ENCODE peak calls at places on chromosomes 6 and 20, in four cellular contexts. One of them, this sample, is unnamed.

GRCh38 chr6:56040875-56041274 is 165.5 kb upstream of the BMP5 start:
- DNase-seq in naive thymus-derived CD4-positive, alpha-beta T cell: no peak
- DNase-seq in neural progenitor cell: no peak
- DNase-seq in CD8-positive, alpha-beta memory T cell: no peak
- DNase-seq in this sample: no peak

GRCh38 chr6:41103792-41104324 is 31.1 kb downstream of the NFYA start:
- DNase-seq in naive thymus-derived CD4-positive, alpha-beta T cell: no peak
- DNase-seq in neural progenitor cell: no peak
- DNase-seq in CD8-positive, alpha-beta memory T cell: no peak
- DNase-seq in this sample: no peak

GRCh38 chr6:38509713-38510112 is 130.0 kb downstream of the BTBD9 start:
- DNase-seq in naive thymus-derived CD4-positive, alpha-beta T cell: no peak
- DNase-seq in neural progenitor cell: no peak
- DNase-seq in CD8-positive, alpha-beta memory T cell: no peak
- DNase-seq in this sample: no peak

GRCh38 chr6:29665942-29666825 is 9.3 kb downstream of the MOG start:
- DNase-seq in naive thymus-derived CD4-positive, alpha-beta T cell: no peak
- DNase-seq in neural progenitor cell: no peak
- DNase-seq in CD8-positive, alpha-beta memory T cell: no peak
- DNase-seq in this sample: no peak

GRCh38 chr6:20241102-20241501 is 28.8 kb upstream of the MBOAT1 start:
- DNase-seq in naive thymus-derived CD4-positive, alpha-beta T cell: no peak
- DNase-seq in neural progenitor cell: no peak
- DNase-seq in CD8-positive, alpha-beta memory T cell: no peak
- DNase-seq in this sample: no peak

GRCh38 chr6:170129691-170130171 is 161.1 kb downstream of the DLL1 start:
- DNase-seq in naive thymus-derived CD4-positive, alpha-beta T cell: no peak
- DNase-seq in neural progenitor cell: no peak
- DNase-seq in CD8-positive, alpha-beta memory T cell: no peak
- DNase-seq in this sample: peak; percentile 48

GRCh38 chr6:108359901-108360882 is 65.3 kb downstream of the AFG1L start:
- DNase-seq in naive thymus-derived CD4-positive, alpha-beta T cell: no peak
- DNase-seq in neural progenitor cell: no peak
- DNase-seq in CD8-positive, alpha-beta memory T cell: no peak
- DNase-seq in this sample: peak; percentile 41

GRCh38 chr6:22367331-22367730 is 70.5 kb upstream of the PRL start:
- DNase-seq in naive thymus-derived CD4-positive, alpha-beta T cell: no peak
- DNase-seq in neural progenitor cell: no peak
- DNase-seq in CD8-positive, alpha-beta memory T cell: no peak
- DNase-seq in this sample: no peak

GRCh38 chr6:108167449-108167903 is 1.7 kb downstream of the NR2E1 start:
- DNase-seq in naive thymus-derived CD4-positive, alpha-beta T cell: no peak
- DNase-seq in neural progenitor cell: peak; percentile 77
- DNase-seq in CD8-positive, alpha-beta memory T cell: no peak
- DNase-seq in this sample: no peak

GRCh38 chr6:16148498-16148897 is 19.6 kb downstream of the MYLIP start:
- DNase-seq in naive thymus-derived CD4-positive, alpha-beta T cell: no peak
- DNase-seq in neural progenitor cell: no peak
- DNase-seq in CD8-positive, alpha-beta memory T cell: no peak
- DNase-seq in this sample: peak; percentile 85

GRCh38 chr6:128174724-128175123 is 273.9 kb upstream of the THEMIS start:
- DNase-seq in naive thymus-derived CD4-positive, alpha-beta T cell: no peak
- DNase-seq in neural progenitor cell: no peak
- DNase-seq in CD8-positive, alpha-beta memory T cell: no peak
- DNase-seq in this sample: peak; percentile 25

GRCh38 chr6:120894077-120894476 is 440.2 kb downstream of the TBC1D32 start:
- DNase-seq in naive thymus-derived CD4-positive, alpha-beta T cell: no peak
- DNase-seq in neural progenitor cell: no peak
- DNase-seq in CD8-positive, alpha-beta memory T cell: no peak
- DNase-seq in this sample: no peak

GRCh38 chr20:1721687-1722512 is 64.3 kb upstream of the SIRPG start:
- DNase-seq in naive thymus-derived CD4-positive, alpha-beta T cell: no peak
- DNase-seq in neural progenitor cell: no peak
- DNase-seq in CD8-positive, alpha-beta memory T cell: no peak
- DNase-seq in this sample: no peak

GRCh38 chr20:33736962-33737361 is 5.2 kb downstream of the ZNF341 start:
- DNase-seq in naive thymus-derived CD4-positive, alpha-beta T cell: no peak
- DNase-seq in neural progenitor cell: no peak
- DNase-seq in CD8-positive, alpha-beta memory T cell: no peak
- DNase-seq in this sample: no peak

GRCh38 chr6:33964387-33964786 is 160.6 kb upstream of the MLN start:
- DNase-seq in naive thymus-derived CD4-positive, alpha-beta T cell: no peak
- DNase-seq in neural progenitor cell: no peak
- DNase-seq in CD8-positive, alpha-beta memory T cell: no peak
- DNase-seq in this sample: no peak

GRCh38 chr6:33809619-33810018 is 5.8 kb upstream of the MLN start:
- DNase-seq in naive thymus-derived CD4-positive, alpha-beta T cell: no peak
- DNase-seq in neural progenitor cell: no peak
- DNase-seq in CD8-positive, alpha-beta memory T cell: no peak
- DNase-seq in this sample: no peak

GRCh38 chr6:169172435-169172834 is 81.2 kb downstream of the THBS2 start:
- DNase-seq in naive thymus-derived CD4-positive, alpha-beta T cell: no peak
- DNase-seq in neural progenitor cell: no peak
- DNase-seq in CD8-positive, alpha-beta memory T cell: no peak
- DNase-seq in this sample: no peak

GRCh38 chr6:162173448-162173847 is 554.1 kb downstream of the PRKN start:
- DNase-seq in naive thymus-derived CD4-positive, alpha-beta T cell: no peak
- DNase-seq in neural progenitor cell: no peak
- DNase-seq in CD8-positive, alpha-beta memory T cell: no peak
- DNase-seq in this sample: no peak

GRCh38 chr20:37421988-37422387 is 76.0 kb downstream of the SRC start:
- DNase-seq in naive thymus-derived CD4-positive, alpha-beta T cell: no peak
- DNase-seq in neural progenitor cell: peak; percentile 39
- DNase-seq in CD8-positive, alpha-beta memory T cell: no peak
- DNase-seq in this sample: no peak

GRCh38 chr6:112931835-112932234 is 584.7 kb downstream of the RFPL4B start:
- DNase-seq in naive thymus-derived CD4-positive, alpha-beta T cell: no peak
- DNase-seq in neural progenitor cell: no peak
- DNase-seq in CD8-positive, alpha-beta memory T cell: no peak
- DNase-seq in this sample: no peak

GRCh38 chr6:31356216-31356945 is 598 bp downstream of the HLA-B start:
- DNase-seq in naive thymus-derived CD4-positive, alpha-beta T cell: no peak
- DNase-seq in neural progenitor cell: peak; percentile 36
- DNase-seq in CD8-positive, alpha-beta memory T cell: peak; percentile 44
- DNase-seq in this sample: peak; percentile 61

GRCh38 chr6:75633045-75633444 is 31.4 kb downstream of the SENP6 start:
- DNase-seq in naive thymus-derived CD4-positive, alpha-beta T cell: no peak
- DNase-seq in neural progenitor cell: no peak
- DNase-seq in CD8-positive, alpha-beta memory T cell: no peak
- DNase-seq in this sample: no peak

GRCh38 chr6:48140221-48140620 is 29.2 kb upstream of the PTCHD4 start:
- DNase-seq in naive thymus-derived CD4-positive, alpha-beta T cell: no peak
- DNase-seq in neural progenitor cell: no peak
- DNase-seq in CD8-positive, alpha-beta memory T cell: no peak
- DNase-seq in this sample: no peak

GRCh38 chr6:38208028-38208427 is 388.5 kb downstream of the ZFAND3 start:
- DNase-seq in naive thymus-derived CD4-positive, alpha-beta T cell: no peak
- DNase-seq in neural progenitor cell: no peak
- DNase-seq in CD8-positive, alpha-beta memory T cell: no peak
- DNase-seq in this sample: no peak

GRCh38 chr6:31615748-31616147 is 714 bp downstream of the AIF1 start:
- DNase-seq in naive thymus-derived CD4-positive, alpha-beta T cell: peak; percentile 55
- DNase-seq in neural progenitor cell: no peak
- DNase-seq in CD8-positive, alpha-beta memory T cell: no peak
- DNase-seq in this sample: no peak

GRCh38 chr6:145842693-145843546 is 28.3 kb upstream of the FBXO30 start:
- DNase-seq in naive thymus-derived CD4-positive, alpha-beta T cell: no peak
- DNase-seq in neural progenitor cell: no peak
- DNase-seq in CD8-positive, alpha-beta memory T cell: no peak
- DNase-seq in this sample: no peak

GRCh38 chr6:99422912-99423311 is 2.2 kb downstream of the PNISR start:
- DNase-seq in naive thymus-derived CD4-positive, alpha-beta T cell: no peak
- DNase-seq in neural progenitor cell: no peak
- DNase-seq in CD8-positive, alpha-beta memory T cell: no peak
- DNase-seq in this sample: no peak
- H3K4me1 ChIP-seq in naive thymus-derived CD4-positive, alpha-beta T cell: peaks cover 51% of the 10 kb centered on the region
- H3K4me1 ChIP-seq in neural progenitor cell: peaks cover 21% of the 10 kb centered on the region
- H3K4me1 ChIP-seq in CD8-positive, alpha-beta memory T cell: peaks cover 72% of the 10 kb centered on the region
- H3K4me1 ChIP-seq in this sample: peaks cover 8% of the 10 kb centered on the region

GRCh38 chr6:693737-694038 is 749 bp upstream of the EXOC2 start:
- DNase-seq in naive thymus-derived CD4-positive, alpha-beta T cell: no peak
- DNase-seq in neural progenitor cell: no peak
- DNase-seq in CD8-positive, alpha-beta memory T cell: no peak
- DNase-seq in this sample: no peak
- H3K4me3 ChIP-seq in naive thymus-derived CD4-positive, alpha-beta T cell: peak overlapping the region; percentile 87
- H3K4me3 ChIP-seq in neural progenitor cell: peak overlapping the region; percentile 90
- H3K4me3 ChIP-seq in CD8-positive, alpha-beta memory T cell: peak overlapping the region; percentile 94
- H3K4me3 ChIP-seq in this sample: no peak overlapping the region

DNA sequence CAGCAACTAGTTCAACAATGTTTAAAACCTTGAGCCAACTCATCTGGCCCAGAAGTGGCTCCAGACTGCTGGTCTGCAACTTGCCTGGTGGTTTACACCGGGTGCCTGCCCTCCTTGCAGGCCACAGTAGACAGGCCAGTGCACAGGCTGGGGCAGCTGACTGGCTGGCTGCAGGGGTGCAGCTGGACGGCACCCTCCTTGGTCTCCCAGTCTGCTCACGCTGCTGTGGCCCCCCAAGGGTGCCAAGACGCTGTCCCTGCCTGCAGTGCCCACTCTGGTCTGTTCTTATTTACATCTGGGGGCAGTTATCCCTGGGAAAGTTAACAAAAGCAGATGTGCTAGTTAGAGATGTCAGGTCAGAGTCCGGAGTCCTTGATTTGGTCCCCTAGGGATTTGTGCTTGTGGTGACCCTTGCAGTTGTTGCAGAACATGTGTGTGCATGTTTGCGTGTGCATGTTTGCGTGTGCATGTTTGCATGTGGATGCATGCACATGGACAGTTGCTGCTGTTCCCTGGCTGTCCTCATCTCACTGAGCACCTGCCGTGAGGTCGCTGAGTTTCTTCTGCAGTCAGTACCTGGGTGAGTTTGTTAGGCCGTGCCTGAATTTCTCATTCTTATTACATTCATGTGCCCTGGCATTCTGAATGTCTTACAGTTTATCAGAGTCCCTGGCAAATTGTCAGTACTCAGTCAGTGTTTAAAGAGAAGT is 48.2 kb upstream of the IRF4 start:
- DNase-seq in naive thymus-derived CD4-positive, alpha-beta T cell: no peak
- DNase-seq in neural progenitor cell: no peak
- DNase-seq in CD8-positive, alpha-beta memory T cell: no peak
- DNase-seq in this sample: no peak
- H3K9me3 ChIP-seq in naive thymus-derived CD4-positive, alpha-beta T cell: no peaks in the 10 kb centered on the region
- H3K9me3 ChIP-seq in neural progenitor cell: peaks cover 4% of the 10 kb centered on the region
- H3K9me3 ChIP-seq in CD8-positive, alpha-beta memory T cell: no peaks in the 10 kb centered on the region
- H3K9me3 ChIP-seq in this sample: peaks cover 1% of the 10 kb centered on the region

DNA sequence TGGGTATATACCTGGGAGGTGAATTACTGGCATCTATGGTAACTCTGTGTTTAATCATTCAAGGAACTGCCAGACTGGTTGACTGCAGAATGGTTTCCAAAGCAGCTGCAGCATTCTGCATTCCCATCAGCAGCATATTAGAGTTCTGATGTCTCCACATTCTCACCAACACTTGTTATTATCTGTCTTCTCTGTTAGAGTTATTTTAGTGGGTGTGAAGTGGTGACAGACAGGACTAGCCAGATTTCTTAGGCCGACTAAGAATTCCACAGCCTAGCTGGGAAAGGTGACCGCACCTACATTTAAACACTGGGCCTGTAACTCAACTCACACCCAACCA is 110.9 kb downstream of the TMEM170B start:
- DNase-seq in naive thymus-derived CD4-positive, alpha-beta T cell: no peak
- DNase-seq in neural progenitor cell: no peak
- DNase-seq in CD8-positive, alpha-beta memory T cell: no peak
- DNase-seq in this sample: no peak
- H3K4me1 ChIP-seq in naive thymus-derived CD4-positive, alpha-beta T cell: no peaks in the 10 kb centered on the region
- H3K4me1 ChIP-seq in neural progenitor cell: peaks cover 22% of the 10 kb centered on the region
- H3K4me1 ChIP-seq in CD8-positive, alpha-beta memory T cell: no peaks in the 10 kb centered on the region
- H3K4me1 ChIP-seq in this sample: no peaks in the 10 kb centered on the region

DNA sequence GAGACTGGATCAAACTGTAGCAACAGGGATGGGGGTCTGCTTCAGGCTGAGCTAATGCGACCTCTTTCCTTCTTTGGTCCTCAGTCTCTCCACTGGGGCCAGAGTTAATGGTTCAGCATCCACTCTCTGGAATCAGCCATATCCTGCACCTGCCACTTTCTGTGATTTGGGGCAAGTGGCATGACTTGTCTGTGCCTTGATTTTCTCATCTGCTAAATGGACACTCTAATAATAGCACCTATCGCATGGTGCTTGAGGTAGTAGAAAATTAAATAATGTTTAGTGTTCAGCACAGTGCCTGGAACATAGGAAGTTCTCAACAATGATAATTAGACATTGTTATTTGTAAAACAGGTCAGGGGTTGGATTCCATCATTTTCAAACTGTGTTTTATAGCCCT is 6.3 kb downstream of the XKR7 start:
- DNase-seq in naive thymus-derived CD4-positive, alpha-beta T cell: no peak
- DNase-seq in neural progenitor cell: no peak
- DNase-seq in CD8-positive, alpha-beta memory T cell: no peak
- DNase-seq in this sample: no peak
- H3K4me3 ChIP-seq in naive thymus-derived CD4-positive, alpha-beta T cell: no peak overlapping the region
- H3K4me3 ChIP-seq in neural progenitor cell: no peak overlapping the region
- H3K4me3 ChIP-seq in CD8-positive, alpha-beta memory T cell: no peak overlapping the region
- H3K4me3 ChIP-seq in this sample: no peak overlapping the region

GRCh38 chr20:29687438-29687837 is 1570.0 kb upstream of the DEFB115 start:
- DNase-seq in naive thymus-derived CD4-positive, alpha-beta T cell: no peak
- DNase-seq in neural progenitor cell: no peak
- DNase-seq in CD8-positive, alpha-beta memory T cell: no peak
- DNase-seq in this sample: no peak
- H3K9me3 ChIP-seq in naive thymus-derived CD4-positive, alpha-beta T cell: no peaks in the 10 kb centered on the region
- H3K9me3 ChIP-seq in neural progenitor cell: no peaks in the 10 kb centered on the region
- H3K9me3 ChIP-seq in CD8-positive, alpha-beta memory T cell: no peaks in the 10 kb centered on the region
- H3K9me3 ChIP-seq in this sample: no peaks in the 10 kb centered on the region

DNA sequence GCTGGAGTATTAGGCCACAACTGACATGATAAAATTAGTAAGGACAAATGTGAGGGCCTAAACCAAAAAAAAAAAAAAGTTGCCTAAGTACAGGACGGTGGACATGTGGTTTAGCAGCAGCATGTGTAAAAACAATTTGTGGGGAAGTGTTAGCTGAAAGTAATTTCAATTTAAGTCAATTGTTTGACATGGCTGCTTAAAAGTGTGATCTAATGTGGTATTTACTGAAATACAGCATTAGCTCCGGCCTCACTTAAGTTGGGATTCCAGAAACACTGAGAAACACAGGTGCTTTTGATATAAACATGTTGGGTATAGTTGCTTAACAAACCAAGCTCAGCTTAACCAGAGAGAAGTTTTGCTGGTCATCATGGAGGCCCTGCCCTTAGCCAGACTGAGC is 119.7 kb downstream of the FYN start:
- DNase-seq in naive thymus-derived CD4-positive, alpha-beta T cell: no peak
- DNase-seq in neural progenitor cell: no peak
- DNase-seq in CD8-positive, alpha-beta memory T cell: no peak
- DNase-seq in this sample: no peak
- H3K4me1 ChIP-seq in naive thymus-derived CD4-positive, alpha-beta T cell: peaks cover 92% of the 10 kb centered on the region
- H3K4me1 ChIP-seq in neural progenitor cell: peaks cover 16% of the 10 kb centered on the region
- H3K4me1 ChIP-seq in CD8-positive, alpha-beta memory T cell: peaks cover 98% of the 10 kb centered on the region
- H3K4me1 ChIP-seq in this sample: no peaks in the 10 kb centered on the region